ENCODE peak calls at places on chromosomes 13 and 19, in ten cellular contexts. U is AG10803; B is osteocyte; C is T follicular helper cell; S is activated T-helper 1 cell treated with anti-CD3 and anti-CD28 coated beads, Interleukin-2, amount 50 U/mL, for 16 hours; V is AG04450; H is heart right ventricle; W is ACHN; E is esophagus squamous epithelium; F is NCI-H1092. O is an unnamed sample.

GRCh38 chr19:4373601-4374441 is 26.5 kb downstream of the SH3GL1 start:
- DNase-seq in U (peak; percentile 78), B (no peak), C (no peak), S (no peak), V (no peak), H (peak; percentile 55), W (no peak), E (no peak), F (no peak), O (no peak)

GRCh38 chr19:7520131-7521051 is 2.0 kb upstream of the MCOLN1 start:
- DNase-seq in U (no peak), B (no peak), C (no peak), S (no peak), V (no peak), H (no peak), W (no peak), E (no peak), F (no peak), O (no peak)

GRCh38 chr13:114144606-114145244 is 12.3 kb upstream of the RASA3 start:
- DNase-seq in U (no peak), B (no peak), C (no peak), S (no peak), V (no peak), H (no peak), W (no peak), E (no peak), F (no peak), O (no peak)

GRCh38 chr13:78382481-78382880 is 220.9 kb downstream of the POU4F1 start:
- DNase-seq in U (no peak), B (no peak), C (no peak), S (no peak), V (no peak), H (peak; percentile 8), W (no peak), E (no peak), F (no peak), O (no peak)

GRCh38 chr13:94323746-94324408 is 155.6 kb downstream of the DCT start:
- DNase-seq in U (no peak), B (no peak), C (peak; percentile 9), S (no peak), V (no peak), H (no peak), W (no peak), E (no peak), F (no peak), O (no peak)

GRCh38 chr13:30696278-30697176 is 38.8 kb upstream of the ALOX5AP start:
- DNase-seq in U (peak; percentile 34), B (no peak), C (no peak), S (no peak), V (no peak), H (peak; percentile 45), W (no peak), E (no peak), F (no peak), O (no peak)

GRCh38 chr19:41218615-41219507 is at the start of gene AXL:
- DNase-seq in U (peak; percentile 92), B (peak; percentile 90), C (no peak), S (no peak), V (no peak), H (peak; percentile 82), W (peak; percentile 83), E (no peak), F (no peak), O (peak; percentile 44)

GRCh38 chr13:61417171-61417570 is 1.5 kb upstream of the PCDH20 start:
- DNase-seq in U (no peak), B (no peak), C (no peak), S (no peak), V (no peak), H (no peak), W (no peak), E (no peak), F (no peak), O (no peak)

GRCh38 chr13:48443442-48444208 is 30.7 kb upstream of the LPAR6 start:
- DNase-seq in U (no peak), B (no peak), C (no peak), S (no peak), V (no peak), H (no peak), W (no peak), E (no peak), F (no peak), O (no peak)